ENCODE peak calls at places on chromosomes 7 and 10, in four cellular contexts. U, Y, D and T are unnamed samples.
A peak's percentile ranks its signal among the peaks of the same experiment; 100 is the strongest.

GRCh38 chr10:74231375-74231774 is 80.4 kb downstream of the ADK start:
- DNase-seq in Y (peak; percentile 20), U (peak; percentile 24), D (no peak), T (no peak)

GRCh38 chr10:45354261-45354660 is 19.8 kb upstream of the ALOX5 start:
- DNase-seq in Y (no peak), U (no peak), D (no peak), T (no peak)

GRCh38 chr7:104328308-104328969 is at the start of gene LHFPL3:
- DNase-seq in D (no peak), U (no peak), Y (no peak), T (no peak)

GRCh38 chr7:114051871-114052324 is 133.1 kb upstream of the PPP1R3A start:
- DNase-seq in Y (no peak), D (no peak), U (no peak), T (no peak)

GRCh38 chr7:134690614-134691504 is 44.2 kb downstream of the BPGM start:
- DNase-seq in U (no peak), Y (no peak), D (no peak), T (no peak)

GRCh38 chr7:41979834-41980307 is 257.1 kb downstream of the GLI3 start:
- DNase-seq in D (no peak), U (peak; percentile 25), Y (peak; percentile 3), T (peak; percentile 15)

GRCh38 chr10:55491712-55492111 is 690.7 kb upstream of the PCDH15 start:
- DNase-seq in D (no peak), U (no peak), Y (no peak), T (no peak)

GRCh38 chr10:29666201-29666600 is 31.4 kb upstream of the SVIL start:
- DNase-seq in D (no peak), U (no peak), Y (no peak), T (no peak)

GRCh38 chr10:49613160-49613881 is 516 bp upstream of the CHAT start:
- DNase-seq in Y (no peak), U (no peak), D (no peak), T (no peak)

GRCh38 chr10:97842658-97843295 is 6.9 kb upstream of the GOLGA7B start:
- DNase-seq in Y (no peak), D (no peak), U (no peak), T (no peak)

GRCh38 chr7:19061331-19061730 is 56.1 kb downstream of the TWIST1 start:
- DNase-seq in U (no peak), Y (no peak), D (no peak), T (no peak)

GRCh38 chr7:152136623-152137022 is 111.1 kb downstream of the GALNT11 start:
- DNase-seq in Y (no peak), D (no peak), U (no peak), T (no peak)

GRCh38 chr7:2041496-2042367 is 191.0 kb downstream of the MAD1L1 start:
- DNase-seq in U (no peak), D (no peak), Y (no peak), T (no peak)

GRCh38 chr7:133139350-133139749 is 57.5 kb upstream of the CHCHD3 start:
- DNase-seq in Y (peak; percentile 52), D (peak; percentile 21), U (peak; percentile 50), T (no peak)

GRCh38 chr7:133135451-133135850 is 53.6 kb upstream of the CHCHD3 start:
- DNase-seq in D (no peak), U (no peak), Y (no peak), T (no peak)

GRCh38 chr7:149877890-149878522 is 4.2 kb downstream of the ATP6V0E2 start:
- DNase-seq in Y (no peak), U (no peak), D (no peak), T (no peak)

GRCh38 chr7:80346704-80347103 is 165.2 kb downstream of the GNAT3 start:
- DNase-seq in U (peak; percentile 10), D (no peak), Y (no peak), T (no peak)

GRCh38 chr7:70520604-70521003 is 611.3 kb upstream of the GALNT17 start:
- DNase-seq in D (no peak), Y (peak; percentile 52), U (peak; percentile 26), T (no peak)

GRCh38 chr7:75813084-75813483 is 522 bp downstream of the CCL24 start:
- DNase-seq in D (no peak), Y (no peak), U (no peak), T (no peak)

GRCh38 chr7:126839624-126840023 is 413.1 kb downstream of the GRM8 start:
- DNase-seq in Y (no peak), U (no peak), D (no peak), T (no peak)

GRCh38 chr10:101258179-101258885 is 29.1 kb upstream of the LBX1 start:
- DNase-seq in U (peak; percentile 27), D (no peak), Y (no peak), T (peak; percentile 60)

GRCh38 chr7:101126651-101127459 is at the start of gene SERPINE1:
- DNase-seq in U (peak; percentile 98), D (no peak), Y (peak; percentile 98), T (peak; percentile 68)

GRCh38 chr7:157428554-157428945 is 91.7 kb downstream of the DNAJB6 start:
- DNase-seq in U (no peak), Y (no peak), D (no peak), T (no peak)
- TF ChIP-seq PHF8 in U (no peak), Y (no peak), D (no peak), T (no peak)

GRCh38 chr7:5557920-5558401 is 134.3 kb upstream of the TNRC18 start:
- DNase-seq in U (no peak), D (no peak), Y (peak; percentile 63), T (peak; percentile 48)
- TF ChIP-seq PHF8 in U (no peak), D (no peak), Y (peak; percentile 41), T (peak; percentile 41)

GRCh38 chr10:131697461-131698128 is 203.2 kb upstream of the PPP2R2D start:
- DNase-seq in D (no peak), U (no peak), Y (no peak), T (no peak)

GRCh38 chr10:131693766-131694165 is 207.0 kb upstream of the PPP2R2D start:
- DNase-seq in U (no peak), D (no peak), Y (no peak), T (no peak)

GRCh38 chr10:131694168-131694962 is 206.4 kb upstream of the PPP2R2D start:
- DNase-seq in D (no peak), Y (no peak), U (no peak), T (no peak)

GRCh38 chr10:131694963-131695813 is 205.6 kb upstream of the PPP2R2D start:
- DNase-seq in U (no peak), D (no peak), Y (no peak), T (no peak)

DNA sequence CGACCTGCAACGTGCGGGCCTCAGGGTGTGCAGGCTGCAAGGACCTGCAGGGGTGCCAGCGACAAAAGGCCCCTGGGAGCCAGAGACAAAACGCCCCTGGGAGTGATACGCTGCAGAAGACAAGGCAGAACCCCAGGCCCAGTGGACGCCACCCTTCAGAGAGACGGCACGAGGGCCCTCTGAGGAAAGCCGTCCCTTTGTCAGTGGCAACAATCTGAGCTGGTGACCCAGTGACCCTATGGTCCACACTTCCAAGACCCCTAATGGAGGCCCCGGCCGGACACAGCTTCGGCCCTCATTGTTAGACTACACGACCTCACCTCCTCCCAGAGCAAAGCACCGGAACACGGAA is 205.0 kb upstream of the PPP2R2D start:
- DNase-seq in U (no peak), D (no peak), Y (no peak), T (no peak)
- TF ChIP-seq PHF8 in U (no peak), D (no peak), Y (no peak), T (no peak)

GRCh38 chr10:28559661-28560060 is 26.7 kb downstream of the WAC start:
- DNase-seq in U (no peak), Y (no peak), D (no peak), T (no peak)
- TF ChIP-seq PHF8 in U (no peak), Y (no peak), D (no peak), T (no peak)

GRCh38 chr10:19588608-19589007 is 227.6 kb upstream of the PLXDC2 start:
- DNase-seq in U (no peak), Y (no peak), D (no peak), T (no peak)

DNA sequence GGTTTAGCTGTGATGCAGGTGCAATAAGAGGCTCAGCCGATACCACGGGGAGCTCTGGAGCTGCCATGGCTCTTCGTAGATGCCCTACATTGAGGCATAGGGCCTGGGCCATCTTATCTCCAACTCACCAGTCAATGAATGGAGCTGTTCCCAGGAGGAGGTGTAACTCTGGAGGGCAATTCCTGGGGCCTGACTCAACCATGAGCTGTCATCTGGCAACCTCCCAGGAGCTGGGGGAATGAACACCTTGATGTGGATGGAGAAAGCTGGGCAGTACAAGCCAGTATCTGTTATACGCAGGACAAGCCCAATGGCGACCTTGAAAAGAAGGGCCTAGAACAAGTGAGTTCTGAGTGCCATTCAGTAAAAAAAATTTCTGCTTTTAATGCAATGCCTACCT is 224.0 kb upstream of the PLXDC2 start:
- DNase-seq in Y (peak; percentile 45), D (no peak), U (peak; percentile 7), T (no peak)
- TF ChIP-seq PHF8 in Y (no peak), D (no peak), U (no peak), T (no peak)

GRCh38 chr10:1417574-1417973 is 319.8 kb downstream of the ADARB2 start:
- DNase-seq in D (no peak), Y (no peak), U (no peak), T (no peak)
- TF ChIP-seq PHF8 in D (no peak), Y (no peak), U (no peak), T (no peak)

DNA sequence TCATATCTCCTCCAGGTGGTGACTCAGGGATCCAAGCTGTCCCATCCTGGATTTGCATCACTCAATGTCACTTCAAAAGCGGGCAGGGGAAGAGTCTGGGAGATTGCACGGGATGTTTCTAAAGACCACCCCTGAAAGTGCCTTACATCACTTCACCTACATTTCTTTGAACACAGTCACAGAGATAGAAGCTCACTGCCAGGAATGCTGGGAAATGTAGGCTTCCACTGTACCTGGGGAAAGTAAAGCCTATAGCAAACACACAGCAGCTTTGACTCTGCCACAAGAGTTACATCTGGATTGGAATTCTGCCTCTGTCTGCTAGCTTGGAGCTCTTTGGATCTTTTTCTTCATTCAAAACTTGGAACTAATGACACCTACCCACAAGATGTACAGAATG is 300.9 kb downstream of the WDR11 start:
- DNase-seq in Y (no peak), D (peak; percentile 3), U (no peak), T (no peak)
- TF ChIP-seq PHF8 in Y (no peak), D (no peak), U (no peak), T (no peak)